ENCODE peak calls at places on chromosome 12, in four cellular contexts. P is H9, I is neuronal stem cell, B is mesendoderm. M is an unnamed sample.

GRCh38 chr12:89140580-89141236 is 211.6 kb downstream of the DUSP6 start:
- DNase-seq in I (no peak), P (no peak), B (no peak), M (no peak)

GRCh38 chr12:11568762-11569478 is 80.6 kb upstream of the ETV6 start:
- DNase-seq in I (no peak), B (no peak), P (no peak), M (no peak)

GRCh38 chr12:118436986-118437385 is 60.6 kb downstream of the SUDS3 start:
- DNase-seq in P (no peak), I (no peak), B (no peak), M (no peak)

GRCh38 chr12:43835656-43836454 is at the start of gene TMEM117:
- DNase-seq in B (peak; percentile 74), P (peak; percentile 69), I (peak; percentile 39), M (peak; percentile 68)

GRCh38 chr12:23950011-23950774 is 723 bp upstream of the SOX5 start:
- DNase-seq in P (peak; percentile 38), I (peak; percentile 58), B (peak; percentile 65), M (peak; percentile 56)

GRCh38 chr12:76944892-76945291 is 66.1 kb upstream of the CSRP2 start:
- DNase-seq in B (no peak), I (no peak), P (no peak), M (no peak)

GRCh38 chr12:53219956-53220856 is 11.8 kb downstream of the RARG start:
- DNase-seq in B (peak; percentile 79), I (peak; percentile 65), P (peak; percentile 69), M (peak; percentile 91)

GRCh38 chr12:123064356-123064755 is 83.9 kb downstream of the ARL6IP4 start:
- DNase-seq in P (no peak), B (no peak), I (no peak), M (no peak)

GRCh38 chr12:78085562-78086182 is 255.0 kb downstream of the NAV3 start:
- DNase-seq in B (no peak), I (no peak), P (no peak), M (no peak)

GRCh38 chr12:97535582-97535981 is 73.0 kb downstream of the RMST start:
- DNase-seq in B (no peak), I (no peak), P (no peak), M (peak; percentile 55)

GRCh38 chr12:85679296-85679695 is 156.9 kb downstream of the RASSF9 start:
- DNase-seq in P (no peak), I (no peak), B (no peak), M (no peak)

GRCh38 chr12:54173906-54174471 is 14.8 kb downstream of the SMUG1 start:
- DNase-seq in P (no peak), I (no peak), B (no peak), M (no peak)

GRCh38 chr12:118357327-118358007 is 15.2 kb downstream of the TAOK3 start:
- DNase-seq in P (no peak), I (no peak), B (no peak), M (peak; percentile 66)

GRCh38 chr12:80714846-80715245 is 1.9 kb upstream of the MYF5 start:
- DNase-seq in B (peak; percentile 23), P (no peak), I (no peak), M (no peak)

GRCh38 chr12:15485466-15485865 is 163.2 kb downstream of the PTPRO start:
- DNase-seq in I (no peak), B (no peak), P (no peak), M (no peak)

GRCh38 chr12:12379831-12380730 is 23.2 kb downstream of the BORCS5 start:
- DNase-seq in B (no peak), I (no peak), P (no peak), M (no peak)

GRCh38 chr12:66744956-66745383 is 66.1 kb upstream of the GRIP1 start:
- DNase-seq in B (peak; percentile 71), I (no peak), P (no peak), M (no peak)

GRCh38 chr12:103884316-103884715 is 43.3 kb upstream of the NT5DC3 start:
- DNase-seq in B (peak; percentile 26), P (no peak), I (peak; percentile 8), M (peak; percentile 45)

GRCh38 chr12:82326905-82327503 is 31.2 kb downstream of the CCDC59 start:
- DNase-seq in P (no peak), I (no peak), B (peak; percentile 2), M (peak; percentile 33)

GRCh38 chr12:6224550-6224949 is 24.4 kb downstream of the CD9 start:
- DNase-seq in I (no peak), B (no peak), P (no peak), M (no peak)

GRCh38 chr12:117564885-117565284 is 203.5 kb upstream of the NOS1 start:
- DNase-seq in P (no peak), I (peak; percentile 23), B (peak; percentile 84), M (no peak)

GRCh38 chr12:43988838-43989560 is 153.1 kb downstream of the TMEM117 start:
- DNase-seq in I (no peak), B (no peak), P (no peak), M (no peak)

GRCh38 chr12:79174656-79175055 is 310.1 kb downstream of the SYT1 start:
- DNase-seq in P (no peak), B (peak; percentile 41), I (no peak), M (peak; percentile 52)

GRCh38 chr12:104248444-104248843 is 32.9 kb downstream of the TXNRD1 start:
- DNase-seq in P (peak; percentile 71), I (no peak), B (peak; percentile 34), M (no peak)

GRCh38 chr12:89777685-89778379 is 69.2 kb upstream of the ATP2B1 start:
- DNase-seq in I (no peak), P (no peak), B (peak; percentile 67), M (no peak)

GRCh38 chr12:109393437-109394345 is 46.0 kb downstream of the MYO1H start:
- DNase-seq in P (peak; percentile 46), B (peak; percentile 58), I (peak; percentile 54), M (peak; percentile 55)

GRCh38 chr12:121009744-121010143 is 6.5 kb downstream of the C12orf43 start:
- DNase-seq in B (peak; percentile 73), P (peak; percentile 74), I (peak; percentile 20), M (peak; percentile 51)

GRCh38 chr12:88743946-88744685 is 163.8 kb upstream of the KITLG start:
- DNase-seq in I (no peak), P (no peak), B (no peak), M (no peak)

GRCh38 chr12:119668315-119668651 is 350 bp downstream of the PRKAB1 start:
- DNase-seq in I (no peak), P (no peak), B (no peak), M (no peak)

DNA sequence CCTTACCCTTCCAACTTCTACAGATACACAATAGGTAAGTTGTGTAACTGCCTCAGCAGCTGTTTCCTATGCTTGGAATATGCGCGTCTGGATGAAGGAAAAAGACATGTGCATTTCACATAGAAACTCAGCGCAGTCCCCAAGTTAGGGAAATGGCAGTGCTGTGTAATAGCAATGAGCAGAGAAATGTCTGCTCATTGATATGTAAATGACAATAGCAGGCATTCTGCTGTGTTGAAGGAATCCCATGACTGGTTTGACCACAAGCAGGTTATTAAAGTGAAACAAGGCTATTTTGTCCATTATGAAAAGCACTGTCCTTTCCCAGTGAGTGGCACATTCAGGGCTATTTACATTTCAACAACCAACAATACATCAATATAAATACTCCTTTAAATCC is 106.6 kb downstream of the BTG1 start:
- DNase-seq in I (no peak), B (no peak), P (no peak), M (no peak)
- H3K4me2 ChIP-seq in I (no peak overlapping the region), B (no peak overlapping the region), P (peak overlapping the region; percentile 3), M (no peak overlapping the region)

GRCh38 chr12:974281-974862 is 16.7 kb upstream of the ERC1 start:
- DNase-seq in B (no peak), P (no peak), I (no peak), M (no peak)
- H2BK15ac ChIP-seq in B (no peak overlapping the region), P (no peak overlapping the region), I (no peak overlapping the region), M (no peak overlapping the region)

GRCh38 chr12:45789025-45789424 is 59.5 kb downstream of the ARID2 start:
- DNase-seq in I (no peak), P (no peak), B (no peak), M (peak; percentile 76)

DNA sequence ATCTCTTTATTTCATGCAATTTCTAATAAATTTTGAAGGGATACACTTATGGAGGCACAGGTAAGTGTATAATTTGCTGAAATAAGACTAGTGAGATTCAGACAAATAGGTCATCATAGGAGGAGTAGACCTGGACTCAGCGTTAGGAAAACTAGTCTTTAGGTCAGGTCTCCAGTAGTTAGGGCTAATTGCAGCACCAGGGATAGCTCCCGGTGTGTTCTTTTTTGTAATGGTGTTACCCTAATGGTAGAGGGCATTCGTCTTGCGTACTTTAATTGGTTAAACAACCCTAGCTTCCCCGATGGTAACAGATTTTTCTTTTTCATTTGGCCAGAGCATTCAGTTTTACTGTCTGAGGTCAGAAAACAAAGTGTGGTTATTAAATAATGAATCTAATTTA is 64.9 kb downstream of the ARID2 start:
- DNase-seq in B (peak; percentile 37), I (no peak), P (no peak), M (no peak)
- H3K4me2 ChIP-seq in B (no peak overlapping the region), I (no peak overlapping the region), P (no peak overlapping the region), M (no peak overlapping the region)

GRCh38 chr12:4538207-4539160 is at the start of gene RAD51AP1:
- DNase-seq in B (peak; percentile 99), P (peak; percentile 99), I (peak; percentile 98), M (peak; percentile 97)
- H2BK15ac ChIP-seq in B (no peak within 1 kb of the TSS), P (no peak within 1 kb of the TSS), I (no peak within 1 kb of the TSS), M (no peak within 1 kb of the TSS)

GRCh38 chr12:111673503-111673902 is 12.3 kb downstream of the BRAP start:
- DNase-seq in I (no peak), P (no peak), B (peak; percentile 20), M (peak; percentile 46)
- H3K4me2 ChIP-seq in I (no peak overlapping the region), P (no peak overlapping the region), B (no peak overlapping the region), M (no peak overlapping the region)

M was measured in mesenchymal stem cell.